ENCODE peak calls at places on chromosomes 11 and 22, in eight cellular contexts. One of them, this sample, is unnamed.

GRCh38 chr22:22556578-22556977 is 2.5 kb downstream of the PRAME start:
- DNase-seq in T-cell: no peak
- DNase-seq in neural progenitor cell: no peak
- DNase-seq in ACHN: no peak
- DNase-seq in NCI-H774: no peak
- DNase-seq in NCI-H460: no peak
- DNase-seq in adipocyte: no peak
- DNase-seq in endothelial cell: no peak
- DNase-seq in this sample: no peak

GRCh38 chr11:71330349-71330748 is 78.0 kb upstream of the SHANK2 start:
- DNase-seq in T-cell: no peak
- DNase-seq in neural progenitor cell: no peak
- DNase-seq in ACHN: no peak
- DNase-seq in NCI-H774: no peak
- DNase-seq in NCI-H460: no peak
- DNase-seq in adipocyte: no peak
- DNase-seq in endothelial cell: no peak
- DNase-seq in this sample: no peak

GRCh38 chr11:57458410-57459111 is 1.8 kb upstream of the RTN4RL2 start:
- DNase-seq in T-cell: peak
- DNase-seq in neural progenitor cell: peak
- DNase-seq in ACHN: peak
- DNase-seq in NCI-H774: peak
- DNase-seq in NCI-H460: no peak
- DNase-seq in adipocyte: peak
- DNase-seq in endothelial cell: peak
- DNase-seq in this sample: peak

GRCh38 chr11:831132-831864 is 1.5 kb upstream of the CD151 start:
- DNase-seq in T-cell: no peak
- DNase-seq in neural progenitor cell: peak
- DNase-seq in ACHN: peak
- DNase-seq in NCI-H774: no peak
- DNase-seq in NCI-H460: no peak
- DNase-seq in adipocyte: peak
- DNase-seq in endothelial cell: peak
- DNase-seq in this sample: no peak

GRCh38 chr11:77173494-77173893 is 45.4 kb downstream of the MYO7A start:
- DNase-seq in T-cell: no peak
- DNase-seq in neural progenitor cell: no peak
- DNase-seq in ACHN: no peak
- DNase-seq in NCI-H774: no peak
- DNase-seq in NCI-H460: no peak
- DNase-seq in adipocyte: no peak
- DNase-seq in endothelial cell: no peak
- DNase-seq in this sample: no peak

GRCh38 chr11:106132582-106133354 is 55.3 kb downstream of the AASDHPPT start:
- DNase-seq in T-cell: no peak
- DNase-seq in neural progenitor cell: no peak
- DNase-seq in ACHN: no peak
- DNase-seq in NCI-H774: no peak
- DNase-seq in NCI-H460: no peak
- DNase-seq in adipocyte: no peak
- DNase-seq in endothelial cell: no peak
- DNase-seq in this sample: no peak

GRCh38 chr22:35451602-35452001 is 51.7 kb downstream of the MCM5 start:
- DNase-seq in T-cell: no peak
- DNase-seq in neural progenitor cell: no peak
- DNase-seq in ACHN: no peak
- DNase-seq in NCI-H774: no peak
- DNase-seq in NCI-H460: no peak
- DNase-seq in adipocyte: no peak
- DNase-seq in endothelial cell: no peak
- DNase-seq in this sample: no peak

GRCh38 chr22:30880181-30880601 is 88.4 kb downstream of the MORC2 start:
- DNase-seq in T-cell: no peak
- DNase-seq in neural progenitor cell: no peak
- DNase-seq in ACHN: no peak
- DNase-seq in NCI-H774: no peak
- DNase-seq in NCI-H460: no peak
- DNase-seq in adipocyte: no peak
- DNase-seq in endothelial cell: no peak
- DNase-seq in this sample: no peak

GRCh38 chr11:103870821-103871309 is 165.6 kb upstream of the DDI1 start:
- DNase-seq in T-cell: no peak
- DNase-seq in neural progenitor cell: no peak
- DNase-seq in ACHN: no peak
- DNase-seq in NCI-H774: no peak
- DNase-seq in NCI-H460: no peak
- DNase-seq in adipocyte: peak
- DNase-seq in endothelial cell: no peak
- DNase-seq in this sample: peak

GRCh38 chr22:43297246-43298061 is 45.7 kb downstream of the SCUBE1 start:
- DNase-seq in T-cell: no peak
- DNase-seq in neural progenitor cell: no peak
- DNase-seq in ACHN: no peak
- DNase-seq in NCI-H774: no peak
- DNase-seq in NCI-H460: no peak
- DNase-seq in adipocyte: no peak
- DNase-seq in endothelial cell: no peak
- DNase-seq in this sample: no peak